ENCODE peak calls at places on chromosomes 3 and 15, in four cellular contexts. One of them, this sample, is unnamed.

GRCh38 chr3:179473565-179473964 is 22.3 kb upstream of the GNB4 start:
- DNase-seq in cardiac fibroblast: no peak
- DNase-seq in adrenal gland: no peak
- DNase-seq in fibroblast of mammary gland: no peak
- DNase-seq in this sample: no peak

GRCh38 chr3:174101244-174101643 is 703.7 kb downstream of the NLGN1 start:
- DNase-seq in cardiac fibroblast: no peak
- DNase-seq in adrenal gland: no peak
- DNase-seq in fibroblast of mammary gland: no peak
- DNase-seq in this sample: peak; percentile 56

GRCh38 chr15:40347559-40348470 is 3.0 kb upstream of the PHGR1 start:
- DNase-seq in cardiac fibroblast: no peak
- DNase-seq in adrenal gland: no peak
- DNase-seq in fibroblast of mammary gland: no peak
- DNase-seq in this sample: no peak

GRCh38 chr3:88986834-88987233 is 120.6 kb upstream of the EPHA3 start:
- DNase-seq in cardiac fibroblast: peak; percentile 79
- DNase-seq in adrenal gland: no peak
- DNase-seq in fibroblast of mammary gland: peak; percentile 38
- DNase-seq in this sample: peak; percentile 65

GRCh38 chr15:77905301-77905920 is 172.1 kb downstream of the TBC1D2B start:
- DNase-seq in cardiac fibroblast: no peak
- DNase-seq in adrenal gland: no peak
- DNase-seq in fibroblast of mammary gland: no peak
- DNase-seq in this sample: no peak

GRCh38 chr3:50817756-50818518 is 143.2 kb downstream of the DOCK3 start:
- DNase-seq in cardiac fibroblast: no peak
- DNase-seq in adrenal gland: no peak
- DNase-seq in fibroblast of mammary gland: no peak
- DNase-seq in this sample: no peak

GRCh38 chr3:179898024-179898423 is 138.7 kb downstream of the PEX5L start:
- DNase-seq in cardiac fibroblast: peak; percentile 55
- DNase-seq in adrenal gland: no peak
- DNase-seq in fibroblast of mammary gland: peak; percentile 56
- DNase-seq in this sample: peak; percentile 29

GRCh38 chr3:136068708-136069107 is 103.2 kb downstream of the PPP2R3A start:
- DNase-seq in cardiac fibroblast: peak; percentile 69
- DNase-seq in adrenal gland: no peak
- DNase-seq in fibroblast of mammary gland: peak; percentile 95
- DNase-seq in this sample: peak; percentile 88

GRCh38 chr3:179026636-179027035 is 45.0 kb downstream of the ZMAT3 start:
- DNase-seq in cardiac fibroblast: peak; percentile 68
- DNase-seq in adrenal gland: no peak
- DNase-seq in fibroblast of mammary gland: peak; percentile 47
- DNase-seq in this sample: no peak

GRCh38 chr3:182492536-182492935 is 300.8 kb upstream of the ATP11B start:
- DNase-seq in cardiac fibroblast: no peak
- DNase-seq in adrenal gland: no peak
- DNase-seq in fibroblast of mammary gland: no peak
- DNase-seq in this sample: no peak

GRCh38 chr3:187742351-187743171 is 2.7 kb downstream of the BCL6 start:
- DNase-seq in cardiac fibroblast: peak; percentile 49
- DNase-seq in adrenal gland: peak; percentile 69
- DNase-seq in fibroblast of mammary gland: peak; percentile 74
- DNase-seq in this sample: peak; percentile 32

GRCh38 chr3:173920386-173920785 is 522.8 kb downstream of the NLGN1 start:
- DNase-seq in cardiac fibroblast: peak; percentile 12
- DNase-seq in adrenal gland: no peak
- DNase-seq in fibroblast of mammary gland: peak; percentile 3
- DNase-seq in this sample: peak; percentile 9

GRCh38 chr3:126519506-126520455 is 2.2 kb upstream of the UROC1 start:
- DNase-seq in cardiac fibroblast: no peak
- DNase-seq in adrenal gland: no peak
- DNase-seq in fibroblast of mammary gland: no peak
- DNase-seq in this sample: no peak

GRCh38 chr3:125123906-125124305 is 68.1 kb upstream of the HEG1 start:
- DNase-seq in cardiac fibroblast: peak; percentile 55
- DNase-seq in adrenal gland: no peak
- DNase-seq in fibroblast of mammary gland: peak; percentile 65
- DNase-seq in this sample: peak; percentile 75

GRCh38 chr3:10504161-10505049 is 981 bp downstream of the ATP2B2 start:
- DNase-seq in cardiac fibroblast: no peak
- DNase-seq in adrenal gland: no peak
- DNase-seq in fibroblast of mammary gland: no peak
- DNase-seq in this sample: no peak

GRCh38 chr3:67691207-67691606 is 36.8 kb upstream of the SUCLG2 start:
- DNase-seq in cardiac fibroblast: no peak
- DNase-seq in adrenal gland: no peak
- DNase-seq in fibroblast of mammary gland: no peak
- DNase-seq in this sample: no peak

GRCh38 chr15:62452656-62453055 is 287.6 kb upstream of the C2CD4B start:
- DNase-seq in cardiac fibroblast: no peak
- DNase-seq in adrenal gland: no peak
- DNase-seq in fibroblast of mammary gland: no peak
- DNase-seq in this sample: no peak

GRCh38 chr3:24167468-24167867 is 222.4 kb downstream of the NR1D2 start:
- DNase-seq in cardiac fibroblast: no peak
- DNase-seq in adrenal gland: no peak
- DNase-seq in fibroblast of mammary gland: no peak
- DNase-seq in this sample: no peak

GRCh38 chr3:109137766-109138165 is 1.2 kb downstream of the C3orf85 start:
- DNase-seq in cardiac fibroblast: no peak
- DNase-seq in adrenal gland: no peak
- DNase-seq in fibroblast of mammary gland: no peak
- DNase-seq in this sample: no peak

GRCh38 chr3:26652157-26652556 is 29.6 kb downstream of the LRRC3B start:
- DNase-seq in cardiac fibroblast: no peak
- DNase-seq in adrenal gland: no peak
- DNase-seq in fibroblast of mammary gland: no peak
- DNase-seq in this sample: no peak

GRCh38 chr3:136973352-136973751 is 15.6 kb downstream of the IL20RB start:
- DNase-seq in cardiac fibroblast: no peak
- DNase-seq in adrenal gland: no peak
- DNase-seq in fibroblast of mammary gland: no peak
- DNase-seq in this sample: no peak

GRCh38 chr15:39874890-39875549 is 45.0 kb downstream of the GPR176 start:
- DNase-seq in cardiac fibroblast: peak; percentile 72
- DNase-seq in adrenal gland: peak; percentile 51
- DNase-seq in fibroblast of mammary gland: peak; percentile 69
- DNase-seq in this sample: peak; percentile 31

GRCh38 chr3:111200027-111200426 is 128.4 kb downstream of the NECTIN3 start:
- DNase-seq in cardiac fibroblast: no peak
- DNase-seq in adrenal gland: no peak
- DNase-seq in fibroblast of mammary gland: no peak
- DNase-seq in this sample: peak; percentile 1

GRCh38 chr3:34011171-34012101 is 213.0 kb downstream of the PDCD6IP start:
- DNase-seq in cardiac fibroblast: peak; percentile 32
- DNase-seq in adrenal gland: no peak
- DNase-seq in fibroblast of mammary gland: peak; percentile 63
- DNase-seq in this sample: peak; percentile 13

GRCh38 chr3:10983219-10983916 is 9.2 kb upstream of the SLC6A1 start:
- DNase-seq in cardiac fibroblast: peak; percentile 50
- DNase-seq in adrenal gland: peak; percentile 47
- DNase-seq in fibroblast of mammary gland: peak; percentile 30
- DNase-seq in this sample: peak; percentile 16

GRCh38 chr15:73781038-73781925 is 28.1 kb upstream of the INSYN1 start:
- DNase-seq in cardiac fibroblast: peak; percentile 62
- DNase-seq in adrenal gland: peak; percentile 70
- DNase-seq in fibroblast of mammary gland: peak; percentile 45
- DNase-seq in this sample: peak; percentile 57
- TF ChIP-seq CTCF in cardiac fibroblast: peak; percentile 51
- TF ChIP-seq CTCF in adrenal gland: peak; percentile 49
- TF ChIP-seq CTCF in fibroblast of mammary gland: peak; percentile 54
- TF ChIP-seq CTCF in this sample: peak; percentile 77

GRCh38 chr3:157204880-157205279 is 44.9 kb upstream of the CCNL1 start:
- DNase-seq in cardiac fibroblast: peak; percentile 38
- DNase-seq in adrenal gland: no peak
- DNase-seq in fibroblast of mammary gland: no peak
- DNase-seq in this sample: no peak

GRCh38 chr3:157199841-157200240 is 39.9 kb upstream of the CCNL1 start:
- DNase-seq in cardiac fibroblast: peak; percentile 63
- DNase-seq in adrenal gland: no peak
- DNase-seq in fibroblast of mammary gland: peak; percentile 86
- DNase-seq in this sample: no peak

GRCh38 chr3:157201648-157202278 is 41.8 kb upstream of the CCNL1 start:
- DNase-seq in cardiac fibroblast: peak; percentile 65
- DNase-seq in adrenal gland: no peak
- DNase-seq in fibroblast of mammary gland: peak; percentile 63
- DNase-seq in this sample: peak; percentile 44

GRCh38 chr3:157204431-157204830 is 44.5 kb upstream of the CCNL1 start:
- DNase-seq in cardiac fibroblast: peak; percentile 86
- DNase-seq in adrenal gland: no peak
- DNase-seq in fibroblast of mammary gland: peak; percentile 72
- DNase-seq in this sample: peak; percentile 65
- TF ChIP-seq CTCF in cardiac fibroblast: peak; percentile 46
- TF ChIP-seq CTCF in adrenal gland: peak; percentile 63
- TF ChIP-seq CTCF in fibroblast of mammary gland: peak; percentile 63
- TF ChIP-seq CTCF in this sample: peak; percentile 86

DNA sequence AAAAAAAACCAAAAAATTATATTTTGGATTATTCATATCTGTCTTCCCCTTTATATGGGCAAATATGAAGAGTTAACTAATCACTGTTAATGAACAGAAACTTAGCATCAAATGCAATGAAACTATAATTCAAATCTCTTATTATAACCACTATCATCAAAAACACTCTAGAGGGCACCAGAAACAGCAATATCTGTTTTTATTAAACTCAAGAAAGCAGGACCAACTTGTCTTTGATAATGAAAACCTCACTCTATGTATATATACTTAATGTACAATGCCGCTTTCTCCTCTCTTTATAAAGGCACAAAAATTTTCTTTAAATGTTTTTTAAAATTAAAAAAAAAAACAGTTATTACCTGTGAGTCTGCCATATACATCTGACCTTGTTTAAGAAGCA is 92.7 kb downstream of the UACA start:
- DNase-seq in cardiac fibroblast: peak; percentile 36
- DNase-seq in adrenal gland: no peak
- DNase-seq in fibroblast of mammary gland: peak; percentile 28
- DNase-seq in this sample: no peak
- TF ChIP-seq CTCF in cardiac fibroblast: no peak
- TF ChIP-seq CTCF in adrenal gland: peak; percentile 35
- TF ChIP-seq CTCF in fibroblast of mammary gland: no peak
- TF ChIP-seq CTCF in this sample: peak; percentile 46

DNA sequence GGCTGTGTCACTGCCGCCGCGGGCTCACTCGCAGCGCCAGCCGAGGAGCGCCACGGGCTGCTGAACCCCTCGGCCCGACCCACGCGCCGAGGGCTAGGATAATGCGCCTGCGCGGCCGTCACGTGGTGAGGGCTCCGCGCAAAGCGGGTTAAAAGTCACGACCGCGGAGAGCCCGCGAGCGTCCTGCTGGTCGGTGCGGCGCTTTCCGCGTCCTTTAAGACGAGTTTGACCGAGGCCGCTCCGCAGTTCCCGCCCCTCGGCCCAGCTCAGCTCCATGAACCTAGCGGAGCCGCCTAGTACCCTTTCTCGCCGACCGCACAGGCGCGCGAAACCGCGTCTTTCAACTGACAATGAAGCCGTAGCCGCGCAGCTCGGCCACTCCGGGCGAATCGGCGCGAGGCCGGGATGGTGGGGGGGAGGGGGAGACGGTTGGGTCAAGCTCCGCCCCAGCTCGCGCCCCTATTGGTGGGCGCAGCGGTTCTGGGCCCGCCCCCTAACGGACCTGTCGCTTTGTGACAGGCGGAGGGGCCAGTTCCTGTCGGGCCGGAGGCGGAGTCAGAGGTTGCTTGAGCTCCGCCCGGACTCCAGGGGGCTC is 636 bp upstream of the STT3B start:
- DNase-seq in cardiac fibroblast: peak; percentile 99
- DNase-seq in adrenal gland: peak; percentile 100
- DNase-seq in fibroblast of mammary gland: peak; percentile 98
- DNase-seq in this sample: peak; percentile 98
- TF ChIP-seq CTCF in cardiac fibroblast: no peak
- TF ChIP-seq CTCF in adrenal gland: peak; percentile 4
- TF ChIP-seq CTCF in fibroblast of mammary gland: no peak
- TF ChIP-seq CTCF in this sample: peak; percentile 48

This sample was measured in HFFc6.